ENCODE peak calls at places on chromosome 14, in ten cellular contexts. One of them, this sample, is unnamed.

GRCh38 chr14:61662437-61663311 is 32.6 kb upstream of the HIF1A start:
- DNase-seq in uterus: no peak
- DNase-seq in ovary: no peak
- DNase-seq in body of pancreas: peak
- DNase-seq in IMR-90: peak
- DNase-seq in endothelial cell of umbilical vein: peak
- DNase-seq in testis: no peak
- DNase-seq in A549: peak
- DNase-seq in lower leg skin: no peak
- DNase-seq in tibial nerve: no peak
- DNase-seq in this sample: no peak

GRCh38 chr14:68733086-68733621 is 59.7 kb downstream of the ZFP36L1 start:
- DNase-seq in uterus: no peak
- DNase-seq in ovary: no peak
- DNase-seq in body of pancreas: peak
- DNase-seq in IMR-90: no peak
- DNase-seq in endothelial cell of umbilical vein: no peak
- DNase-seq in testis: peak
- DNase-seq in A549: no peak
- DNase-seq in lower leg skin: no peak
- DNase-seq in tibial nerve: no peak
- DNase-seq in this sample: no peak

GRCh38 chr14:61280526-61281185 is 482 bp downstream of the TMEM30B start:
- DNase-seq in uterus: peak
- DNase-seq in ovary: peak
- DNase-seq in body of pancreas: peak
- DNase-seq in IMR-90: peak
- DNase-seq in endothelial cell of umbilical vein: peak
- DNase-seq in testis: peak
- DNase-seq in A549: peak
- DNase-seq in lower leg skin: peak
- DNase-seq in tibial nerve: peak
- DNase-seq in this sample: peak

GRCh38 chr14:50957296-50957695 is 13.0 kb upstream of the PYGL start:
- DNase-seq in uterus: no peak
- DNase-seq in ovary: no peak
- DNase-seq in body of pancreas: peak
- DNase-seq in IMR-90: peak
- DNase-seq in endothelial cell of umbilical vein: no peak
- DNase-seq in testis: no peak
- DNase-seq in A549: no peak
- DNase-seq in lower leg skin: no peak
- DNase-seq in tibial nerve: no peak
- DNase-seq in this sample: no peak

GRCh38 chr14:50087350-50088116 is 28.8 kb downstream of the VCPKMT start:
- DNase-seq in uterus: no peak
- DNase-seq in ovary: no peak
- DNase-seq in body of pancreas: no peak
- DNase-seq in IMR-90: no peak
- DNase-seq in endothelial cell of umbilical vein: no peak
- DNase-seq in testis: no peak
- DNase-seq in A549: no peak
- DNase-seq in lower leg skin: no peak
- DNase-seq in tibial nerve: no peak
- DNase-seq in this sample: no peak

GRCh38 chr14:51298895-51299294 is 58.8 kb downstream of the TMX1 start:
- DNase-seq in uterus: no peak
- DNase-seq in ovary: no peak
- DNase-seq in body of pancreas: no peak
- DNase-seq in IMR-90: peak
- DNase-seq in endothelial cell of umbilical vein: no peak
- DNase-seq in testis: no peak
- DNase-seq in A549: no peak
- DNase-seq in lower leg skin: no peak
- DNase-seq in tibial nerve: no peak
- DNase-seq in this sample: no peak

GRCh38 chr14:94014375-94014774 is 11.8 kb upstream of the OTUB2 start:
- DNase-seq in uterus: no peak
- DNase-seq in ovary: no peak
- DNase-seq in body of pancreas: no peak
- DNase-seq in IMR-90: no peak
- DNase-seq in endothelial cell of umbilical vein: no peak
- DNase-seq in testis: no peak
- DNase-seq in A549: no peak
- DNase-seq in lower leg skin: no peak
- DNase-seq in tibial nerve: no peak
- DNase-seq in this sample: no peak

GRCh38 chr14:72606879-72607278 is 287.0 kb downstream of the DPF3 start:
- DNase-seq in uterus: no peak
- DNase-seq in ovary: no peak
- DNase-seq in body of pancreas: no peak
- DNase-seq in IMR-90: no peak
- DNase-seq in endothelial cell of umbilical vein: no peak
- DNase-seq in testis: no peak
- DNase-seq in A549: no peak
- DNase-seq in lower leg skin: no peak
- DNase-seq in tibial nerve: no peak
- DNase-seq in this sample: no peak

GRCh38 chr14:70098257-70098809 is 90.4 kb downstream of the SLC8A3 start:
- DNase-seq in uterus: no peak
- DNase-seq in ovary: no peak
- DNase-seq in body of pancreas: no peak
- DNase-seq in IMR-90: no peak
- DNase-seq in endothelial cell of umbilical vein: no peak
- DNase-seq in testis: no peak
- DNase-seq in A549: no peak
- DNase-seq in lower leg skin: no peak
- DNase-seq in tibial nerve: no peak
- DNase-seq in this sample: no peak

GRCh38 chr14:22594156-22594716 is 3.9 kb upstream of the ABHD4 start:
- DNase-seq in uterus: no peak
- DNase-seq in ovary: no peak
- DNase-seq in body of pancreas: no peak
- DNase-seq in IMR-90: peak
- DNase-seq in endothelial cell of umbilical vein: no peak
- DNase-seq in testis: no peak
- DNase-seq in A549: no peak
- DNase-seq in lower leg skin: no peak
- DNase-seq in tibial nerve: no peak
- DNase-seq in this sample: no peak

GRCh38 chr14:22587247-22587646 is 1.8 kb downstream of the DAD1 start:
- DNase-seq in uterus: no peak
- DNase-seq in ovary: no peak
- DNase-seq in body of pancreas: no peak
- DNase-seq in IMR-90: no peak
- DNase-seq in endothelial cell of umbilical vein: no peak
- DNase-seq in testis: no peak
- DNase-seq in A549: no peak
- DNase-seq in lower leg skin: no peak
- DNase-seq in tibial nerve: no peak
- DNase-seq in this sample: no peak

GRCh38 chr14:22593189-22593588 is 4.2 kb upstream of the DAD1 start:
- DNase-seq in uterus: no peak
- DNase-seq in ovary: no peak
- DNase-seq in body of pancreas: no peak
- DNase-seq in IMR-90: no peak
- DNase-seq in endothelial cell of umbilical vein: no peak
- DNase-seq in testis: no peak
- DNase-seq in A549: no peak
- DNase-seq in lower leg skin: no peak
- DNase-seq in tibial nerve: no peak
- DNase-seq in this sample: no peak

GRCh38 chr14:22588419-22589095 is 467 bp downstream of the DAD1 start:
- DNase-seq in uterus: no peak
- DNase-seq in ovary: no peak
- DNase-seq in body of pancreas: no peak
- DNase-seq in IMR-90: no peak
- DNase-seq in endothelial cell of umbilical vein: no peak
- DNase-seq in testis: no peak
- DNase-seq in A549: no peak
- DNase-seq in lower leg skin: no peak
- DNase-seq in tibial nerve: no peak
- DNase-seq in this sample: no peak

GRCh38 chr14:22589096-22589839 is at the start of gene DAD1:
- DNase-seq in uterus: peak
- DNase-seq in ovary: peak
- DNase-seq in body of pancreas: peak
- DNase-seq in IMR-90: peak
- DNase-seq in endothelial cell of umbilical vein: peak
- DNase-seq in testis: peak
- DNase-seq in A549: peak
- DNase-seq in lower leg skin: peak
- DNase-seq in tibial nerve: peak
- DNase-seq in this sample: peak
- TF ChIP-seq POLR2A in uterus: peak
- TF ChIP-seq POLR2A in ovary: peak
- TF ChIP-seq POLR2A in body of pancreas: peak
- TF ChIP-seq POLR2A in IMR-90: peak
- TF ChIP-seq POLR2A in endothelial cell of umbilical vein: peak
- TF ChIP-seq POLR2A in testis: peak
- TF ChIP-seq POLR2A in A549: peak
- TF ChIP-seq POLR2A in lower leg skin: no peak
- TF ChIP-seq POLR2A in tibial nerve: peak
- TF ChIP-seq POLR2A in this sample: peak

GRCh38 chr14:20469242-20469889 is at the start of gene PNP:
- DNase-seq in uterus: peak
- DNase-seq in ovary: peak
- DNase-seq in body of pancreas: peak
- DNase-seq in IMR-90: peak
- DNase-seq in endothelial cell of umbilical vein: peak
- DNase-seq in testis: peak
- DNase-seq in A549: peak
- DNase-seq in lower leg skin: peak
- DNase-seq in tibial nerve: peak
- DNase-seq in this sample: peak
- TF ChIP-seq POLR2A in uterus: peak
- TF ChIP-seq POLR2A in ovary: peak
- TF ChIP-seq POLR2A in body of pancreas: peak
- TF ChIP-seq POLR2A in IMR-90: peak
- TF ChIP-seq POLR2A in endothelial cell of umbilical vein: peak
- TF ChIP-seq POLR2A in testis: no peak
- TF ChIP-seq POLR2A in A549: peak
- TF ChIP-seq POLR2A in lower leg skin: no peak
- TF ChIP-seq POLR2A in tibial nerve: peak
- TF ChIP-seq POLR2A in this sample: peak

GRCh38 chr14:105087308-105087962 is 22.2 kb upstream of the GPR132 start:
- DNase-seq in uterus: peak
- DNase-seq in ovary: peak
- DNase-seq in body of pancreas: peak
- DNase-seq in IMR-90: peak
- DNase-seq in endothelial cell of umbilical vein: no peak
- DNase-seq in testis: peak
- DNase-seq in A549: peak
- DNase-seq in lower leg skin: no peak
- DNase-seq in tibial nerve: no peak
- DNase-seq in this sample: no peak

GRCh38 chr14:105087963-105088811 is 23.0 kb upstream of the GPR132 start:
- DNase-seq in uterus: peak
- DNase-seq in ovary: peak
- DNase-seq in body of pancreas: peak
- DNase-seq in IMR-90: peak
- DNase-seq in endothelial cell of umbilical vein: no peak
- DNase-seq in testis: peak
- DNase-seq in A549: peak
- DNase-seq in lower leg skin: peak
- DNase-seq in tibial nerve: no peak
- DNase-seq in this sample: no peak

GRCh38 chr14:105084741-105085571 is 19.7 kb upstream of the GPR132 start:
- DNase-seq in uterus: no peak
- DNase-seq in ovary: peak
- DNase-seq in body of pancreas: no peak
- DNase-seq in IMR-90: no peak
- DNase-seq in endothelial cell of umbilical vein: no peak
- DNase-seq in testis: no peak
- DNase-seq in A549: no peak
- DNase-seq in lower leg skin: no peak
- DNase-seq in tibial nerve: no peak
- DNase-seq in this sample: no peak

GRCh38 chr14:105085766-105086165 is 20.5 kb upstream of the GPR132 start:
- DNase-seq in uterus: no peak
- DNase-seq in ovary: peak
- DNase-seq in body of pancreas: no peak
- DNase-seq in IMR-90: no peak
- DNase-seq in endothelial cell of umbilical vein: no peak
- DNase-seq in testis: no peak
- DNase-seq in A549: no peak
- DNase-seq in lower leg skin: no peak
- DNase-seq in tibial nerve: no peak
- DNase-seq in this sample: no peak

GRCh38 chr14:105086833-105087307 is 21.6 kb upstream of the GPR132 start:
- DNase-seq in uterus: peak
- DNase-seq in ovary: peak
- DNase-seq in body of pancreas: peak
- DNase-seq in IMR-90: peak
- DNase-seq in endothelial cell of umbilical vein: peak
- DNase-seq in testis: peak
- DNase-seq in A549: peak
- DNase-seq in lower leg skin: peak
- DNase-seq in tibial nerve: peak
- DNase-seq in this sample: peak
- TF ChIP-seq POLR2A in uterus: no peak
- TF ChIP-seq POLR2A in ovary: no peak
- TF ChIP-seq POLR2A in body of pancreas: no peak
- TF ChIP-seq POLR2A in IMR-90: no peak
- TF ChIP-seq POLR2A in endothelial cell of umbilical vein: no peak
- TF ChIP-seq POLR2A in testis: no peak
- TF ChIP-seq POLR2A in A549: peak
- TF ChIP-seq POLR2A in lower leg skin: no peak
- TF ChIP-seq POLR2A in tibial nerve: no peak
- TF ChIP-seq POLR2A in this sample: peak

DNA sequence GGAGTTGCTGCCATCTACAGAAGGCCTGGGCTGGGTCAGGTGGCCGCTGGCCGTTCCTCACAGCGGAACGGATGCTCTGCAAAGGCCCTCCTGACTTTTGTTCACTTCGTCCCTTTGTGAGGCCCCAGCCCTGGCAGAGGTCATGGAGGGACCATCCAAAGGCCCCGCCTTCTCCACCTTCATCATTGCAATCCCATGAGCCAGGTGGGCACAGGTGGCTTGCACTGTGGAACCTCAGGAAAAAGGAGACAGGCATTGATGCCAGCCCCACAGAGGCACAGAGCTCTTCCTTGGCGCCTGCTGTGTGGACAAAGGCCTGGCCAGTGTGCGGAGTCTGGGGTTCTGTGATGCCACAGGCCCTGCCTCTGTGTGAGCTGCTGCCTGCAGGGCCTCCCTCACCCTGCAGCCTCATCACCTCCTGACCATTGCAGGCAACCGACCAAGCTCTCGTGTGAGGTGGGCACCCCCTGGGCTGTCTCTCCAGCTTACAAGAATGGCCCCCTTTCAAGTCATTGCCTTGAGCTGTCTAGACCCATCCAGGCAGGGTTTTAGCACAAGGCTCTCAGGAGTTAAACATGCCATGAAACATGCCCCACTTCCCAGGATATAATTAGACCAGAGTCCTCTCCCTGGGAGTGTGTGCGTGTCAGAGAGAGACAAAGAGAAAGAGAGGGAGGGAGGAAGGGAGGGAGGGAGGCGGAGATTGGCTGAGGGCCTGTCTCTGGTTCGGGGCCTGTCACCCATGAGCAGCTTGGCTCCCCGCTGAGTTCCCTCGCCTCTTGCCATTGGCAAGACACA is 19.3 kb downstream of the NFKBIA start:
- DNase-seq in uterus: peak
- DNase-seq in ovary: peak
- DNase-seq in body of pancreas: peak
- DNase-seq in IMR-90: peak
- DNase-seq in endothelial cell of umbilical vein: peak
- DNase-seq in testis: peak
- DNase-seq in A549: peak
- DNase-seq in lower leg skin: peak
- DNase-seq in tibial nerve: peak
- DNase-seq in this sample: no peak
- TF ChIP-seq POLR2A in uterus: peak
- TF ChIP-seq POLR2A in ovary: no peak
- TF ChIP-seq POLR2A in body of pancreas: no peak
- TF ChIP-seq POLR2A in IMR-90: peak
- TF ChIP-seq POLR2A in endothelial cell of umbilical vein: no peak
- TF ChIP-seq POLR2A in testis: no peak
- TF ChIP-seq POLR2A in A549: no peak
- TF ChIP-seq POLR2A in lower leg skin: no peak
- TF ChIP-seq POLR2A in tibial nerve: no peak
- TF ChIP-seq POLR2A in this sample: no peak

This sample was measured in GM12891.